ENCODE peak calls at places on chromosomes 3 and 15, in nine cellular contexts. N is AG04450, R is heart right ventricle, X is neural progenitor cell, W is cardiac fibroblast, G is foreskin fibroblast, Y is A549, U is BJ, B is colonic mucosa. I is an unnamed sample.

GRCh38 chr3:36244728-36245127 is 135.6 kb upstream of the STAC start:
- DNase-seq in W (peak), N (no peak), U (peak), X (no peak), G (no peak), Y (no peak), B (no peak), R (no peak), I (no peak)

GRCh38 chr3:24185738-24186384 is 240.8 kb downstream of the NR1D2 start:
- DNase-seq in N (peak), B (peak), G (peak), W (peak), Y (peak), U (no peak), X (peak), R (peak), I (peak)

GRCh38 chr3:190369701-190370295 is 18.2 kb upstream of the CLDN16 start:
- DNase-seq in G (no peak), Y (no peak), B (no peak), U (no peak), W (peak), R (no peak), N (no peak), X (no peak), I (no peak)

GRCh38 chr3:111895079-111895478 is 36.0 kb downstream of the PHLDB2 start:
- DNase-seq in B (no peak), X (peak), Y (peak), U (no peak), R (no peak), W (peak), N (no peak), G (peak), I (no peak)

GRCh38 chr3:174270841-174271240 is 588.3 kb upstream of the NAALADL2 start:
- DNase-seq in N (peak), Y (no peak), G (peak), U (peak), R (no peak), W (peak), X (no peak), B (no peak), I (no peak)

GRCh38 chr3:41075958-41076357 is 123.3 kb upstream of the CTNNB1 start:
- DNase-seq in G (no peak), Y (no peak), B (no peak), N (no peak), R (peak), W (peak), U (no peak), X (peak), I (no peak)

GRCh38 chr3:126816956-126817777 is 113.1 kb downstream of the CHCHD6 start:
- DNase-seq in B (no peak), U (no peak), W (no peak), G (no peak), Y (no peak), R (no peak), X (peak), N (no peak), I (no peak)

GRCh38 chr3:170221924-170222646 is at the start of gene PRKCI:
- DNase-seq in G (peak), R (peak), U (peak), N (peak), B (peak), X (peak), Y (peak), W (peak), I (peak)

GRCh38 chr15:40746916-40747418 is 8.1 kb downstream of the RMDN3 start:
- DNase-seq in X (no peak), U (no peak), N (no peak), B (no peak), Y (no peak), R (no peak), G (no peak), W (peak), I (no peak)

DNA sequence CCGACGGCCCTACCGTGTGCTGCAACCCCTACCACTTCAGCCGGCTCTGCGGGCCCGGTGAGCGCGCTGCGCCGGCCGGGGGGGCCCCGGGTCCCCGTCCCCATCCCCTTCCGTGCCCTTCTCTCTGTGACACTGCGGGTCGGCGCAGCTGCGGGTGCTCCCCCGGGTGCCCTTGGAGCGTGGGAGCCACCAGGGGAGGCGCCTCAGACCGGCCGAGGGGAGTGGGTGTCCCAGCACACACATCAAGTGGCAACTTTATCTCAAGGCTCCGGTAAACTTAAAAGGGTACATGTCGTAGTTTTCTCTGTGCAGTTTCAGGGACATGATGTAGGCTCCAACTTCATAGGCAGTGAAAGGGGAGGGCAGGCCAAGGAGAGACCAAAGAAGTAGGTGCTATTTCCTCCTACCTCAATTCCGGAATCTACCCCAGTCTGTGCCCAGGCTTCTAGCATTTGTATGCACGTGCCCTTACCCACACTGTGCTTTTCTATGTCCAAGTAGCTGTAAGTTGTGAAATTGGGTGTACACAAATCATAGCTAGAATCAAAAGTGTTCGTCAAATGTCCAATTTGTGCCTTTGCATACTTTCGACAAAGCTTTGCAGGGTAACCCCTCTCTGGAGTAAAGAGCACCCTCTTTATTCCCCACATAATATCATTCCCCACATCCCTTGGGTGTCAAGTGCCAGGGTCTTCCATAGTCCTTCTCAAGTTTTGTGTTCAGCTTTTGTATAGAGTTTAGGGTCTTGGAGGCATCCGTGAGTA is 2.2 kb downstream of the SMAD6 start:
- DNase-seq in U (no peak), X (no peak), G (no peak), B (peak), W (no peak), R (no peak), N (no peak), Y (no peak), I (no peak)
- TF ChIP-seq CTCF in U (no peak), X (no peak), G (no peak), B (no peak), W (no peak), R (no peak), N (no peak), Y (no peak), I (no peak)

DNA sequence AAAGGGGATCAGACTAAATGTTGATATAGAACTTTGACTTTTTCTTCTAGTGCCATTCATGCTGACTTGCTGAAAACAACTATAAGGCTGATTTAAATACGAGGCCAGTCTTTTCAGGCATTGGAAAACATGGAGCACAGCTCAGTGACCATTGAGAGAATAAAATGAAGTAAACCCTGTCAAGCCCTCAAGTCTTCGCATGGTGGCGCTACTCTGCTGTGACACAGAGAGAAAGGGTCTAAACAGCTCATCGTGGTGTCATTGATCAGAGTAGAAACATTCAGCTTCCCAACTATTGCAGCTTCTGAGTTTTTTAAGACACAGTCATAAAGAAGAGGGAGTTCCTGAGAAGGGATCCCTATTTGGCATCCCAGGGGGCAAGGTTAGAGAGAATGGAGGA is 716.2 kb downstream of the DIPK2A start:
- DNase-seq in B (no peak), G (no peak), N (no peak), Y (peak), X (peak), W (peak), R (no peak), U (no peak), I (no peak)
- TF ChIP-seq CTCF in B (no peak), G (no peak), N (no peak), Y (no peak), X (peak), W (no peak), R (no peak), U (peak), I (no peak)

DNA sequence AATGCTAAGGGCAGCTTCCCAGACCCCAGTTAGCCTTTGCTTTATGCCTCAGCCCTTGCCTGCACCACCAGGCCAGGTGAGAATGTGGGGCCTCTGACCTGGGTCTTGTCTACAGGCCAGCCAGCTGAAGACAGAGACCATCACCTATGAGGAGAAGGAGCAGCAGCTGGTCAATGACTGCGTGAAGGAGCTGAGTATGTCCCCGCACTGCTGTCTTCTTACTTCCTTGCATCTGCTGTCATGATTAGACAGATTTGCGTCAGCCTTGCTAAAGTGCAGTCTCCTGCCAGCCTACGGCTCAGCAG is 74.6 kb downstream of the CCK start:
- DNase-seq in X (no peak), G (no peak), R (no peak), N (no peak), B (no peak), W (no peak), U (no peak), Y (no peak), I (no peak)
- TF ChIP-seq CTCF in X (no peak), G (no peak), R (no peak), N (no peak), B (peak), W (no peak), U (no peak), Y (no peak), I (peak)

DNA sequence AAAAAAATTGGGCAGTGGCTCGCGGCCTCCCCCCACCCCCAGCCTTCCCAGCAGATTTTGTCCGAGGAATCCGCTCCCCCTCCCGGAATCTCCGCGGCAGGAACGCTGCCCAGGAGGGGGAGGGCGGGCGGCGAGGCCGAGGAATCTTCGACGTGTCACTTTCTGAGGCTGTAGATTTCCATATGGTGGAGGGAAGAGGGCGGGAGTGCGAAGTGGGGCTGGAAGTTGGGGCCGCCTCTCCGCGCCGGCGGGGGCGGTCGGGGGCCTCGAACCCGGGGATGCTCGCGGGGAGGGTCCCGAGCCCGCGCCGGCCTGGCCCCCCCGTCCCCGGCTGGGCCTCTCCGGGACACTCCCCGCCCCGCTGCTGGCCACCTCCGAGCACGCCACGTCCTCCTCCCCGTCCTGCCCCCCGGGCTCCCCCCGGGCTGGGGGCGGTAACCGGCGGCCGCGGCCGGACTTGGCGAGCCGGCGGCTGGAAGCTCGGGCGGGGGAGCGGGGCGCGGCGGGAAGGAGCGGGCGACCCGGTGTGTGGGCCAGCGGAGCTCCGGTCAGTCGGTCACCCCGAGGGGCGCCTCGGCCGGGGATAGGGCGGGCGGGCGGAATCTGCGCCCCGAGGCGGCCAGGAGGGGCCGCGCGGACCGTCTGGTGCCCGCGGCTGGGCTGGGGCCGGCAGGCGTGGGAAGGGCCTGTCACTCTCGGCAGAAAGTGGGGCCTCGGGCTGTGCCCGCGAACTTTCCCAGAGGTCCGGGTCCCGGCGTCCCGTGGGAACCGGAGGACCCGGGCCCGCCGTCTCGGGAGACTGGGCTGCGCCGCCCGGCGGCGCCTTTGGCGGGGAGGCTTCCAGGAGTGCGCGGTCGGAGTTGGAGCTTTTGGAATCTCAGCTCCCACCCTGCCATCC is 949 bp downstream of the FNDC3B start:
- DNase-seq in Y (peak), W (peak), G (peak), X (peak), B (peak), U (peak), N (peak), R (peak), I (peak)
- TF ChIP-seq CTCF in Y (no peak), W (peak), G (peak), X (no peak), B (peak), U (peak), N (peak), R (no peak), I (no peak)

DNA sequence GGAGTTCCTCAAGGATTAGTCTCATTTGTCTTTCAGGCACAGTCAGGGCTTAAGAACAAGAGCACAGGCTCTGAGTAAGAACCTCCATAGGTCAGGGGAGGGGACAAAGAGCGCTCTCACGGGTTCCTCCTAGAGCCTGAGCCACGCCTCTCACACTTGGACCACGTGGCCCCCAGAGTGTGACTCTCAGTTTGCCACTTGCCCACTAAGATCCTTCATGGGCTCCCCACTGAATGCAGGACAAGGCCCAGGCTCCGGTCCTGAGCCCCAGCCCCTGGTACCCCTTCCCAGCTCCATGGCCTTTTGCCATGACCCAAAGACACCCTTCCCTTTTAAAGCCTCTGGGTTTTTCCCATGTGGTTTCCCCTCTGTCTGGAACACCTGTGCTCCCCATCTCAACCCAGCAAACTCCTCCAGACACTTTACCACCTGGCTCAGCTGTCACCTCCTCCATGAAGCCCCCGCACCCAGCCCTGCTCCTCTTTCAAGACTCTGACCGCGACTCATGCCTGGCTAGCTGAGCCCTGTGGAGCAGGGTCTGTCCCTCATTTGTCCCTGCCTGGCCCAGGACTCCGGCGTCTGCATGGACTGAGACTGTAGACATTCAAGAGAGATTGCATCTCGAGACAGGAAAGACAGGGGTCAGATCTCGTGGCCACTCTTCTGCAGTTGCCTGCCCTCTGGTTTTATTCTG is 32.7 kb downstream of the IQSEC1 start:
- DNase-seq in W (no peak), X (peak), B (no peak), U (no peak), Y (no peak), N (no peak), G (no peak), R (no peak), I (no peak)
- TF ChIP-seq CTCF in W (no peak), X (no peak), B (no peak), U (no peak), Y (no peak), N (no peak), G (no peak), R (no peak), I (no peak)

GRCh38 chr15:46309914-46310313 is 675.1 kb downstream of the SQOR start:
- DNase-seq in N (no peak), U (no peak), B (no peak), Y (no peak), W (no peak), R (no peak), G (no peak), X (peak), I (no peak)
- TF ChIP-seq CTCF in N (no peak), U (no peak), B (no peak), Y (no peak), W (no peak), R (no peak), G (no peak), X (peak), I (no peak)

GRCh38 chr3:196492080-196492479 is 11.5 kb downstream of the RNF168 start:
- DNase-seq in W (no peak), B (no peak), R (no peak), G (no peak), U (no peak), X (no peak), Y (no peak), N (no peak), I (no peak)

GRCh38 chr3:196489747-196490146 is 13.8 kb downstream of the RNF168 start:
- DNase-seq in U (no peak), N (no peak), R (no peak), W (no peak), B (no peak), X (no peak), Y (no peak), G (no peak), I (no peak)

GRCh38 chr3:196486263-196486662 is 17.3 kb downstream of the RNF168 start:
- DNase-seq in G (no peak), B (no peak), R (no peak), X (no peak), N (no peak), W (peak), U (no peak), Y (no peak), I (peak)
- TF ChIP-seq CTCF in G (peak), B (no peak), R (no peak), X (peak), N (peak), W (peak), U (peak), Y (peak), I (no peak)

DNA sequence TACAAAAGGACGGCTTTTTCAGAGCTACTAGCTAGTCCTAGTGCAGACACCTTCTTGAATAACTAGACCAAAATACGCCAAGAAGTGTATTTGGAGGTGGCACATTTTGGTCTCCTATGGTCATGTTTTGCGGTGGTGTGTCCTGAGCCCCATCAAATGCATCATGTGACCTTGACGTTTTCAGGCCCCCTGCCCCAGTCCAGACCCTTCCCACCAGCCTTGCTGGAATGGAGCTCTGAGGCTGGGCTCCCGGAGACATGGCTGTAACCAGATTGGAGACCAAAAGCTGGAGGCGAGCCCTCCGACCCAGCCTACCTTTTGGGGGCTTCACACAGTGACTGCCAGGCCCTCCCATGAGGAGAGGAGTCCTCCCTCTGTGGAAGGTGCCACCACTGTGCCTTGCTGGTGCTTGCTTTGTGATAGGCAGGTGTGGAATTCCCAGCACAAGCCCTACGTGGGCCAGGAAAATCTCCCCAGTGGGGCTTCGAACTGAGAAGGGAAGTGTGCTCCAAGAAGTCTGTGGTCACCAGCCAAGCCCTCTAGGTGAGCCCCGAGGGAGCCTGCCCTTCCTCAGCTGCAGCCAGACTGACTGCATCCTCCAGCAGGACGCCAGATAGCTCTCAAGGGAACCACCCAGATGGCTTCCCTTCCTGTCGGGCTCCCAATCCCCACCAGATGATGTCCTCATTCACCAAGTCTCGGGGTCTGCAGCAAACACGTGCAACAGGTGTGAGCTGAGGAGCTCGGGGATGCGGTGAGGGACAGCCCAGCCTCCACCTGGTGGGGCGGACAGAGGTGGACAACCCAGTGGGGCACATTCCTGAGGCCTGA is 126.2 kb downstream of the ASB7 start:
- DNase-seq in X (no peak), B (no peak), U (no peak), Y (no peak), G (no peak), R (no peak), W (no peak), N (no peak), I (no peak)
- TF ChIP-seq CTCF in X (no peak), B (no peak), U (no peak), Y (no peak), G (no peak), R (no peak), W (no peak), N (no peak), I (no peak)

GRCh38 chr15:38454687-38455071 is 752 bp downstream of the FAM98B start:
- DNase-seq in U (no peak), R (no peak), Y (no peak), B (no peak), N (no peak), W (no peak), G (no peak), X (peak), I (no peak)

GRCh38 chr15:38455096-38455495 is 1.2 kb downstream of the FAM98B start:
- DNase-seq in G (no peak), W (peak), X (no peak), Y (no peak), R (no peak), N (no peak), U (no peak), B (no peak), I (no peak)

GRCh38 chr15:38458646-38459045 is 4.7 kb downstream of the FAM98B start:
- DNase-seq in B (no peak), X (no peak), W (no peak), G (no peak), Y (no peak), R (no peak), U (no peak), N (no peak), I (no peak)

GRCh38 chr15:38459480-38459879 is 5.6 kb downstream of the FAM98B start:
- DNase-seq in X (no peak), W (no peak), R (no peak), B (no peak), Y (no peak), N (no peak), U (no peak), G (no peak), I (no peak)

DNA sequence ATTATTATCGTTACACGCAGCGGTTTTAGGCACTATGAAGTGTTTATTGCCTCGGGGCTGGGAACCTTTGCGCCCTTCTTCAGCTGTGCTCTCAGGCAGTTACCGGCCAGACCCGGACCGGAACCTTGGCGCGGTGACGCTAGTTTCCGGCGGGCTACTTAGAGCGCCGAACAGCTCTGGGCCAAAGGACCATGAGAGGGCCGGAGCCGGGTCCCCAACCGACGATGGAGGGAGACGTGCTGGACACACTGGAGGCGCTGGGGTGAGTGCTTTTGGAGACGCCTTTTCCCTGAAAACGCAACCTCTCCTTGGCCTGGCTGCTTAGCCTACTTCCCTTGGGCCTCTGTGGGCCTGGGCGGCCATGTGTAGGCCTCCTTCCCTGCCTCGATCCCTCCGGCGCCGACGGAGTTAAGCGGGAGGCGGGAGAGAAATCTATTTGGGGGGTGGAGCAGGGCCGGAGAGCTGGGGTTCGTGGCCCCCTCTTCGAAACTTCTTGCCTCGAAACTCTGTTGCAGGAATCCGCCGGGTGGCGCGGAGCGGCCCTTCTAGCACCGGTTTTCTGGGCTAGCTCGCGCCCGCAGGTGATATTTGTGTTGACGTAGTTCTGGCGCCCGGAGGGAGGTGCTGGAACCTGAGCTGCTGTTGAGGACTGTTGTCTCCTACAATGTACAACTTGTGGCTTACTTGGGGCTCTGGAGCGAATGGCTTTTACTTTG is at the start of gene FAM98B:
- DNase-seq in B (peak), Y (peak), W (peak), G (peak), R (peak), X (peak), U (peak), N (peak), I (peak)
- TF ChIP-seq CTCF in B (no peak), Y (no peak), W (no peak), G (no peak), R (no peak), X (peak), U (peak), N (no peak), I (no peak)

I was measured in endothelial cell.